ENCODE peak calls at places on chromosomes 16 and 17, in six cellular contexts. P is NT2/D1, R is HepG2, D is K562, T is GM12878, F is H1. L is an unnamed sample.
A peak's percentile ranks its signal among the peaks of the same experiment; 100 is the strongest.

GRCh38 chr17:4610162-4610561 is 25.8 kb downstream of the SMTNL2 start:
- DNase-seq in R (peak; percentile 80), D (no peak), T (no peak), F (no peak), P (no peak), L (no peak)

GRCh38 chr16:54651440-54651839 is 279.2 kb upstream of the IRX5 start:
- DNase-seq in F (peak; percentile 77), T (no peak), R (no peak), D (no peak), P (peak; percentile 87), L (no peak)

GRCh38 chr16:84547539-84548058 is 43.1 kb upstream of the MEAK7 start:
- DNase-seq in R (peak; percentile 37), F (no peak), P (no peak), T (no peak), D (no peak), L (no peak)

GRCh38 chr16:17374668-17375255 is 96.0 kb downstream of the XYLT1 start:
- DNase-seq in F (no peak), T (no peak), P (no peak), D (no peak), R (no peak), L (no peak)

GRCh38 chr17:76987486-76987885 is 119.3 kb downstream of the MGAT5B start:
- DNase-seq in P (no peak), F (no peak), R (no peak), T (no peak), D (no peak), L (no peak)

GRCh38 chr16:57807968-57808528 is 5.8 kb upstream of the KIFC3 start:
- DNase-seq in D (peak; percentile 86), F (no peak), R (peak; percentile 92), T (no peak), P (no peak), L (peak; percentile 59)

GRCh38 chr17:2042355-2042929 is 620 bp downstream of the OVCA2 start:
- DNase-seq in T (no peak), D (peak; percentile 42), R (no peak), P (no peak), F (no peak), L (no peak)

GRCh38 chr17:38789185-38789584 is 10.2 kb downstream of the PIP4K2B start:
- DNase-seq in D (no peak), F (no peak), P (peak; percentile 54), T (no peak), R (no peak), L (no peak)

GRCh38 chr16:7405166-7405565 is 72.5 kb downstream of the RBFOX1 start:
- DNase-seq in R (peak; percentile 46), T (no peak), D (peak; percentile 17), P (peak; percentile 36), F (no peak), L (no peak)

GRCh38 chr17:72632026-72632684 is 460.3 kb downstream of the SLC39A11 start:
- DNase-seq in R (peak; percentile 98), D (no peak), T (no peak), F (no peak), P (no peak), L (no peak)

GRCh38 chr16:73069581-73070262 is 21.8 kb upstream of the ZFHX3 start:
- DNase-seq in R (no peak), D (no peak), P (no peak), T (no peak), F (no peak), L (no peak)
- TF ChIP-seq ZNF274 in R (no peak), D (no peak), P (no peak), T (no peak), F (no peak), L (no peak)

DNA sequence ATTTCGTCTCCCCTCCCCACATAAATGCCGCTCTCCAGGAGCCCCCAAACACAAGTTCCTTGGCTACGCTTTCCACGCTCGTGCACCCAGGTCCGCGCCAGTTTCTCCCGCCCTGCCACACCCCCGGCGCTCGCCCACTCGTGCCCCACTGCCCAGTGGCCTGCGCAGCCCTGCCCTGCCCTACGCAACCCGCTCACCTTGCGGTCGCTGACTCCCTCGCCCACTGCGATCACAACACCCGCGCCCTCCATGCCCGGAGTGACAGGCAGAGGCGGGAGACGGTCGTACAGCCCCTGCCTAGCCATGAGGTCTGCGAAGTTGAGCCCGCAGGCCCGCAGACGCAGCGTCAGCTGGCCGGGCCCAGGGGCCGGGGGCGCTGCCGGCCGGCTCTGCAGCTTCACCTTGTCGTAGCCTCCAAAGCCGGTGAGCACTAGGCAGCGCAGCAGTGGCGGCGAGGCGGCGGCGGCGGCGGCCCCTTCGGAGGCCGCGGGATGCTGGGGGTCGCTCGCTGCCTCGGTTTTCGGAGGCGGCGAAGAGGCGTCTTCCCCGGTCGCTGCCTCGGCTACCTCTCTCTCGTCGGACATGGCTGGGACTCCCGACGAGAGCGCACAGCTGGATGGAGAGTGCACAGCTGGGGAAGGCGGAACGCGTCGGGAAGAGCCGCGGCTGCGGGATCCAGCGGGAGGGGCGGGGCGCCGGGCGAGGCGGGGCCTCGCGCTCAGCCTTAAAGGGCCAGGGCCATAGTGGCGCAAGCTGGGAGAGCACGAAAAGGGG is at the start of gene VAT1:
- DNase-seq in D (peak; percentile 79), P (peak; percentile 68), R (peak; percentile 72), F (no peak), T (no peak), L (peak; percentile 46)
- TF ChIP-seq ZNF274 in D (no peak), P (no peak), R (peak; percentile 10), F (no peak), T (no peak), L (no peak)

DNA sequence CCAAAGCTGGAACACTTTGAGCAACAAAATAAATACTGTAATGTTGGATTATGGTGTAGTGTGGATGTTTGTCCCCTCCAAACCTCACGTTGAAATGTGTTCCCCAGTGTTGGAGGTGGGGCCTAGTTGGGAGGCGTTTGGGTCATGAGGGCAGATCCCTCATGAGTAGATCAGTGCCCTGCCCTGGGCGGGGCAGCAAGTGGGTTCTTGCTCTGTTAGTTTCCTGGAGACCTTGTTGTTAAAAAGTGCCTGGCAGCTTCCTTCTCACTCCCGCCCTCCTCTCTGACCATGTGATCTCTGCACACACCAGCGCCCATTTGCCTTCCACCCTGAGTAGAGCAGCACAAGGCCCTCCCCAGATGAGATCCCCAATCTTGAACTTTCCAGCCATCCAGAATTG is 67.6 kb downstream of the MPRIP start:
- DNase-seq in F (no peak), P (no peak), R (no peak), D (no peak), T (no peak), L (no peak)
- TF ChIP-seq ZNF274 in F (no peak), P (no peak), R (no peak), D (no peak), T (no peak), L (no peak)

GRCh38 chr17:59840329-59840907 is 52.3 kb downstream of the TUBD1 start:
- DNase-seq in F (no peak), R (no peak), D (no peak), T (no peak), P (peak; percentile 71), L (no peak)

GRCh38 chr17:59838196-59838911 is 54.4 kb downstream of the TUBD1 start:
- DNase-seq in R (no peak), P (no peak), F (no peak), D (peak; percentile 16), T (no peak), L (no peak)

GRCh38 chr17:59839646-59840328 is 53.0 kb downstream of the TUBD1 start:
- DNase-seq in F (no peak), T (no peak), R (no peak), P (no peak), D (no peak), L (no peak)

GRCh38 chr17:59842901-59843652 is 49.7 kb downstream of the TUBD1 start:
- DNase-seq in T (peak; percentile 80), P (no peak), R (peak; percentile 96), F (no peak), D (peak; percentile 33), L (peak; percentile 96)

DNA sequence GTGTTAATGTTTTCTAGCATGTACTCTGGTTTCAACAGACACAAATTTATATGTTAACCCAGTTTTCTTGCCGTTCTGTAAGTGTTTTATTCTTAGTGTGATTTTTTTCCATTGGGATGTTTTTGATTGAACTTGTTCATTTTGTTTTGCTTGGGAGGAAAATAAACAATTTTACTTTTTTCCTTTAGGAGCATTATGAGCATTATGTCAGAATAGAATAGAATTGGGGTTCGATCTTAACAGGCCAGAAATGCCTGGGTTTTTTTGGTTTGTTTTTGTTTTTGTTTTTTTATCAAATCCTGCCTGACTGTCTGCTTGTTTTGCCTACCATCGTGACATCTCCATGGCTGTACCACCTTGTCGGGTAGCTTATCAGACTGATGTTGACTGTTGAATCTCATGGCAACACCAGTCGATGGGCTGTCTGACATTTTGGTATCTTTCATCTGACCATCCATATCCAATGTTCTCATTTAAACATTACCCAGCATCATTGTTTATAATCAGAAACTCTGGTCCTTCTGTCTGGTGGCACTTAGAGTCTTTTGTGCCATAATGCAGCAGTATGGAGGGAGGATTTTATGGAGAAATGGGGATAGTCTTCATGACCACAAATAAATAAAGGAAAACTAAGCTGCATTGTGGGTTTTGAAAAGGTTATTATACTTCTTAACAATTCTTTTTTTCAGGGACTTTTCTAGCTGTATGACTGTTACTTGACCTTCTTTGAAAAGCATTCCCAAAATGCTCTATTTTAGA is 51.7 kb downstream of the TUBD1 start:
- DNase-seq in T (no peak), R (no peak), P (no peak), F (no peak), D (peak; percentile 20), L (no peak)
- TF ChIP-seq ZNF274 in T (no peak), R (no peak), P (no peak), F (no peak), D (no peak), L (no peak)

GRCh38 chr17:37430051-37430591 is 23.4 kb downstream of the TADA2A start:
- DNase-seq in P (no peak), D (peak; percentile 22), T (no peak), R (no peak), F (no peak), L (no peak)
- TF ChIP-seq ZNF274 in P (no peak), D (no peak), T (no peak), R (no peak), F (no peak), L (no peak)